ENCODE peak calls at places on chromosomes 16 and 17, in four cellular contexts. One of them, this sample, is unnamed.

GRCh38 chr16:10817963-10818941 is at the start of gene TVP23A:
- DNase-seq in endothelial cell: peak; percentile 33
- DNase-seq in hepatic stellate cell: no peak
- DNase-seq in GM19239: no peak
- DNase-seq in this sample: no peak

GRCh38 chr16:27431773-27432599 is 30.0 kb downstream of the IL21R start:
- DNase-seq in endothelial cell: peak; percentile 1
- DNase-seq in hepatic stellate cell: no peak
- DNase-seq in GM19239: no peak
- DNase-seq in this sample: no peak

GRCh38 chr17:46968224-46968834 is 10.7 kb downstream of the RPRML start:
- DNase-seq in endothelial cell: no peak
- DNase-seq in hepatic stellate cell: no peak
- DNase-seq in GM19239: no peak
- DNase-seq in this sample: no peak

GRCh38 chr16:2964416-2965223 is 545 bp downstream of the KREMEN2 start:
- DNase-seq in endothelial cell: peak; percentile 50
- DNase-seq in hepatic stellate cell: no peak
- DNase-seq in GM19239: peak; percentile 73
- DNase-seq in this sample: no peak

GRCh38 chr17:78144146-78144719 is 2.0 kb upstream of the C17orf99 start:
- DNase-seq in endothelial cell: no peak
- DNase-seq in hepatic stellate cell: peak; percentile 71
- DNase-seq in GM19239: no peak
- DNase-seq in this sample: no peak

GRCh38 chr16:15523092-15523541 is 88.7 kb downstream of the BMERB1 start:
- DNase-seq in endothelial cell: no peak
- DNase-seq in hepatic stellate cell: no peak
- DNase-seq in GM19239: no peak
- DNase-seq in this sample: no peak

GRCh38 chr16:84143784-84144199 is 1.2 kb downstream of the HSDL1 start:
- DNase-seq in endothelial cell: no peak
- DNase-seq in hepatic stellate cell: no peak
- DNase-seq in GM19239: no peak
- DNase-seq in this sample: no peak

GRCh38 chr17:63954402-63955063 is 18.2 kb downstream of the SCN4A start:
- DNase-seq in endothelial cell: no peak
- DNase-seq in hepatic stellate cell: no peak
- DNase-seq in GM19239: peak; percentile 60
- DNase-seq in this sample: no peak

GRCh38 chr17:67578058-67578457 is 139.7 kb upstream of the NOL11 start:
- DNase-seq in endothelial cell: no peak
- DNase-seq in hepatic stellate cell: no peak
- DNase-seq in GM19239: no peak
- DNase-seq in this sample: no peak

GRCh38 chr16:22642689-22643088 is 132.0 kb downstream of the NPIPB5 start:
- DNase-seq in endothelial cell: no peak
- DNase-seq in hepatic stellate cell: no peak
- DNase-seq in GM19239: no peak
- DNase-seq in this sample: no peak

GRCh38 chr16:1042776-1043349 is 29.7 kb upstream of the SSTR5 start:
- DNase-seq in endothelial cell: no peak
- DNase-seq in hepatic stellate cell: no peak
- DNase-seq in GM19239: no peak
- DNase-seq in this sample: no peak

GRCh38 chr16:71552698-71553503 is 24.0 kb downstream of the TAT start:
- DNase-seq in endothelial cell: no peak
- DNase-seq in hepatic stellate cell: no peak
- DNase-seq in GM19239: no peak
- DNase-seq in this sample: no peak

GRCh38 chr17:47180337-47180736 is 8.8 kb downstream of the CDC27 start:
- DNase-seq in endothelial cell: no peak
- DNase-seq in hepatic stellate cell: no peak
- DNase-seq in GM19239: no peak
- DNase-seq in this sample: no peak

GRCh38 chr16:49422896-49423295 is 49.3 kb downstream of the C16orf78 start:
- DNase-seq in endothelial cell: no peak
- DNase-seq in hepatic stellate cell: no peak
- DNase-seq in GM19239: no peak
- DNase-seq in this sample: no peak

GRCh38 chr16:13154799-13155198 is 253.4 kb downstream of the SHISA9 start:
- DNase-seq in endothelial cell: no peak
- DNase-seq in hepatic stellate cell: no peak
- DNase-seq in GM19239: no peak
- DNase-seq in this sample: no peak

GRCh38 chr17:44915321-44915726 is at the start of gene GFAP:
- DNase-seq in endothelial cell: no peak
- DNase-seq in hepatic stellate cell: no peak
- DNase-seq in GM19239: no peak
- DNase-seq in this sample: no peak

GRCh38 chr17:9151091-9151490 is 129.8 kb downstream of the NTN1 start:
- DNase-seq in endothelial cell: no peak
- DNase-seq in hepatic stellate cell: no peak
- DNase-seq in GM19239: no peak
- DNase-seq in this sample: no peak

GRCh38 chr16:53235851-53236250 is 181.1 kb downstream of the CHD9 start:
- DNase-seq in endothelial cell: no peak
- DNase-seq in hepatic stellate cell: no peak
- DNase-seq in GM19239: no peak
- DNase-seq in this sample: no peak

GRCh38 chr17:80466188-80466705 is 10.2 kb downstream of the NPTX1 start:
- DNase-seq in endothelial cell: no peak
- DNase-seq in hepatic stellate cell: no peak
- DNase-seq in GM19239: no peak
- DNase-seq in this sample: no peak

GRCh38 chr17:78735832-78736525 is 46.1 kb downstream of the CYTH1 start:
- DNase-seq in endothelial cell: no peak
- DNase-seq in hepatic stellate cell: no peak
- DNase-seq in GM19239: no peak
- DNase-seq in this sample: no peak

GRCh38 chr17:39139137-39139516 is 12.3 kb downstream of the PLXDC1 start:
- DNase-seq in endothelial cell: no peak
- DNase-seq in hepatic stellate cell: peak; percentile 97
- DNase-seq in GM19239: no peak
- DNase-seq in this sample: no peak

GRCh38 chr17:67211742-67212141 is 33.3 kb downstream of the HELZ start:
- DNase-seq in endothelial cell: no peak
- DNase-seq in hepatic stellate cell: no peak
- DNase-seq in GM19239: no peak
- DNase-seq in this sample: no peak

GRCh38 chr16:71467810-71468209 is 5.8 kb upstream of the ZNF23 start:
- DNase-seq in endothelial cell: peak; percentile 51
- DNase-seq in hepatic stellate cell: peak; percentile 37
- DNase-seq in GM19239: no peak
- DNase-seq in this sample: no peak

GRCh38 chr17:44912763-44913544 is 2.3 kb downstream of the GFAP start:
- DNase-seq in endothelial cell: no peak
- DNase-seq in hepatic stellate cell: no peak
- DNase-seq in GM19239: no peak
- DNase-seq in this sample: no peak

GRCh38 chr16:28301620-28302019 is 9.3 kb downstream of the SBK1 start:
- DNase-seq in endothelial cell: no peak
- DNase-seq in hepatic stellate cell: no peak
- DNase-seq in GM19239: no peak
- DNase-seq in this sample: no peak

GRCh38 chr17:13353590-13353989 is 248.1 kb downstream of the HS3ST3A1 start:
- DNase-seq in endothelial cell: no peak
- DNase-seq in hepatic stellate cell: no peak
- DNase-seq in GM19239: no peak
- DNase-seq in this sample: no peak

GRCh38 chr16:85800321-85800669 is 800 bp downstream of the COX4I1 start:
- DNase-seq in endothelial cell: no peak
- DNase-seq in hepatic stellate cell: peak; percentile 66
- DNase-seq in GM19239: no peak
- DNase-seq in this sample: no peak

GRCh38 chr17:7932483-7932891 is 481 bp downstream of the CNTROB start:
- DNase-seq in endothelial cell: no peak
- DNase-seq in hepatic stellate cell: peak; percentile 56
- DNase-seq in GM19239: no peak
- DNase-seq in this sample: no peak

GRCh38 chr17:8474826-8475225 is 39.1 kb downstream of the NDEL1 start:
- DNase-seq in endothelial cell: no peak
- DNase-seq in hepatic stellate cell: no peak
- DNase-seq in GM19239: no peak
- DNase-seq in this sample: no peak

GRCh38 chr16:83513006-83513755 is 294.6 kb upstream of the HSBP1 start:
- DNase-seq in endothelial cell: no peak
- DNase-seq in hepatic stellate cell: peak; percentile 81
- DNase-seq in GM19239: no peak
- DNase-seq in this sample: no peak

This sample was measured in GM18507.